ENCODE peak calls at places on chromosomes 16 and 17, in five cellular contexts. K is A549, D is SK-N-SH, X is GM12878, T is HepG2. S is an unnamed sample.

GRCh38 chr16:19291459-19291858 is 5.9 kb downstream of the CLEC19A start:
- DNase-seq in T (no peak), X (no peak), D (no peak), K (no peak), S (no peak)

GRCh38 chr16:79402356-79402755 is 198.2 kb downstream of the MAF start:
- DNase-seq in X (no peak), T (no peak), D (no peak), K (no peak), S (peak)

GRCh38 chr17:79952915-79953314 is 82.8 kb downstream of the TBC1D16 start:
- DNase-seq in K (no peak), X (no peak), D (peak), T (peak), S (no peak)

GRCh38 chr17:5823219-5823618 is 238.9 kb upstream of the NLRP1 start:
- DNase-seq in X (no peak), D (no peak), K (no peak), T (no peak), S (peak)

GRCh38 chr16:66840883-66841282 is 3.3 kb upstream of the CA7 start:
- DNase-seq in X (no peak), D (no peak), K (no peak), T (no peak), S (no peak)

GRCh38 chr17:1898872-1899271 is 69.1 kb downstream of the RPA1 start:
- DNase-seq in X (no peak), K (no peak), D (peak), T (no peak), S (no peak)

GRCh38 chr17:74354123-74354522 is 7.5 kb downstream of the BTBD17 start:
- DNase-seq in X (no peak), D (peak), T (peak), K (peak), S (peak)

GRCh38 chr16:22634913-22635312 is 124.2 kb downstream of the NPIPB5 start:
- DNase-seq in X (no peak), D (no peak), K (no peak), T (no peak), S (no peak)

GRCh38 chr17:78929908-78930775 is 5.0 kb upstream of the TIMP2 start:
- DNase-seq in T (no peak), K (no peak), X (no peak), D (no peak), S (no peak)

GRCh38 chr16:63461248-63461841 is 1425.1 kb upstream of the CDH8 start:
- DNase-seq in D (peak), K (no peak), X (no peak), T (peak), S (no peak)

GRCh38 chr17:6110592-6110991 is 40.4 kb downstream of the WSCD1 start:
- DNase-seq in K (no peak), T (peak), D (no peak), X (peak), S (no peak)

GRCh38 chr16:73743665-73744496 is 552.7 kb upstream of the PSMD7 start:
- DNase-seq in D (peak), K (no peak), X (no peak), T (no peak), S (peak)

GRCh38 chr16:59090501-59090900 is 356.4 kb upstream of the GOT2 start:
- DNase-seq in D (no peak), X (no peak), K (no peak), T (no peak), S (no peak)

GRCh38 chr16:456891-457483 is 31.5 kb downstream of the RAB11FIP3 start:
- DNase-seq in X (no peak), D (peak), K (no peak), T (no peak), S (no peak)

GRCh38 chr17:65530158-65530984 is 31.1 kb downstream of the AXIN2 start:
- DNase-seq in T (no peak), X (no peak), K (no peak), D (no peak), S (no peak)

GRCh38 chr16:49464877-49465504 is 91.4 kb downstream of the C16orf78 start:
- DNase-seq in D (peak), X (no peak), K (no peak), T (no peak), S (peak)

GRCh38 chr17:56886288-56886721 is 27.5 kb downstream of the TRIM25 start:
- DNase-seq in X (no peak), K (no peak), D (no peak), T (peak), S (no peak)

GRCh38 chr17:29760771-29761682 is 138.3 kb upstream of the CORO6 start:
- DNase-seq in K (peak), D (peak), X (peak), T (peak), S (no peak)

GRCh38 chr16:87705780-87706277 is 60.0 kb downstream of the KLHDC4 start:
- DNase-seq in K (no peak), T (peak), X (no peak), D (no peak), S (no peak)

GRCh38 chr16:77584205-77584859 is 138.0 kb upstream of the NUDT7 start:
- DNase-seq in T (peak), D (peak), K (peak), X (no peak), S (peak)

GRCh38 chr17:28272166-28272565 is 46.8 kb upstream of the TMEM97 start:
- DNase-seq in K (no peak), X (no peak), D (no peak), T (no peak), S (no peak)

GRCh38 chr16:20866161-20866772 is 33.9 kb downstream of the DCUN1D3 start:
- DNase-seq in K (peak), T (peak), X (no peak), D (peak), S (peak)

GRCh38 chr16:14378684-14379467 is 251.2 kb downstream of the PARN start:
- DNase-seq in D (no peak), X (no peak), K (no peak), T (no peak), S (no peak)

GRCh38 chr17:50274945-50275221 is 617 bp downstream of the TMEM92 start:
- DNase-seq in X (no peak), D (no peak), T (no peak), K (no peak), S (no peak)

GRCh38 chr16:26857371-26857770 is 209.4 kb upstream of the C16orf82 start:
- DNase-seq in T (no peak), D (no peak), K (no peak), X (no peak), S (no peak)

GRCh38 chr17:54373970-54374369 is 526.7 kb upstream of the TOM1L1 start:
- DNase-seq in D (no peak), X (no peak), K (no peak), T (no peak), S (no peak)

GRCh38 chr16:71669926-71670536 is 44.0 kb downstream of the MARVELD3 start:
- DNase-seq in D (no peak), X (no peak), T (no peak), K (no peak), S (no peak)

GRCh38 chr17:42676424-42677011 is at the start of gene PLEKHH3:
- DNase-seq in K (no peak), D (no peak), T (no peak), X (no peak), S (no peak)
- TF ChIP-seq RFX5 in K (no peak), D (no peak), T (no peak), X (no peak), S (no peak)

GRCh38 chr17:80970044-80970761 is 21.4 kb upstream of the CHMP6 start:
- DNase-seq in D (peak), X (no peak), T (no peak), K (peak), S (peak)
- TF ChIP-seq REST in D (no peak), X (no peak), T (no peak), K (no peak), S (no peak)

DNA sequence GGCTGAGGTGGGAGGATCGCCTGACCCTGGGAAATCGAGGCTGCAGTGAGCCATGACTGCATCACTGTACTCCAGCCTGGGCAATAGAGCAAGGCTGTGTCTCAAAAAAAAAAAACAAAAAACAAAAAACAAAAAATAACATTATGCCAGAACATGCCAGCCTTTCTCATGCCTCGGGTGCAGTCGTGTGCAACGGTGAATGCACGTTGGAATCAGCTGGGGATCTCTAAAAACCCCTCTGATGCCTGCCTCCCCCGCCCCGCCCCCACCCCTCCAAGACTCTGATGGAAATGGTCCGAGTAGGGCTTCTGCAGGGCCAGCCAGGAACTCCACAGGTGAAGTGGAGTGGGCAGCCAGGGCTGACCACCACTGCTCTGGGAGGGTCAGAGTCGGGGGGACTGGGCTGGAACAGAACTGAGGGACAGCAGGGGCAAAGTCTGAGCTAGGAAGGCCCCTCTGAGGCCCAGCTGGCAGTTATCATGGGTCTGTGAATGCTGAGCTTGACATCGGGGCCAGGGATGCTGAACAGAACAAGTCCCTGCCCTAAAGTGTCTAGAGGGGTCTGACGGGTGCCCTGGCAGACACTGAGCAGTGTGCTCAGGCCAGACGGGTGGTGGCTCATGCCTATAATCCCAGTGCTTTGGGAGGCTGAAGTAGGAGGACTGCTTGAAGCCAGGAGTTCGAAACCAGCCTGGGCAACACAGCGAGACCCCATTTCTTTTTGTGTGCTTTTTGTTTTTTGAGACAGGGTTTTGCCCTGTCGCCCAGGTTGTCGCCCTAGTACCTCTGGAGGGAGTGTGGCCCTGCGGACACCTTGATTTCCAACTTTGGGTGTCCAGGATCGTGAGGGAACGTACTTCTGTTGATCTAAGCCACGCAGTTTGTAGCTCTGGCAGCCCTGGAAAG is 193.4 kb upstream of the GSE1 start:
- DNase-seq in T (no peak), X (no peak), D (no peak), K (no peak), S (no peak)
- H3K4me3 ChIP-seq in T (no peak), X (no peak), D (no peak), K (no peak), S (no peak)

GRCh38 chr17:33779399-33779697 is 475.7 kb upstream of the CCL2 start:
- DNase-seq in K (no peak), T (no peak), D (no peak), X (no peak), S (no peak)

GRCh38 chr17:33776903-33777302 is 478.2 kb upstream of the CCL2 start:
- DNase-seq in K (no peak), D (no peak), X (no peak), T (no peak), S (no peak)

GRCh38 chr17:33778505-33779398 is 476.3 kb upstream of the CCL2 start:
- DNase-seq in D (peak), T (peak), X (peak), K (peak), S (peak)

GRCh38 chr17:33777674-33778073 is 477.4 kb upstream of the CCL2 start:
- DNase-seq in T (no peak), D (no peak), K (no peak), X (no peak), S (no peak)
- TF ChIP-seq RFX5 in T (no peak), D (no peak), K (no peak), X (no peak), S (no peak)

DNA sequence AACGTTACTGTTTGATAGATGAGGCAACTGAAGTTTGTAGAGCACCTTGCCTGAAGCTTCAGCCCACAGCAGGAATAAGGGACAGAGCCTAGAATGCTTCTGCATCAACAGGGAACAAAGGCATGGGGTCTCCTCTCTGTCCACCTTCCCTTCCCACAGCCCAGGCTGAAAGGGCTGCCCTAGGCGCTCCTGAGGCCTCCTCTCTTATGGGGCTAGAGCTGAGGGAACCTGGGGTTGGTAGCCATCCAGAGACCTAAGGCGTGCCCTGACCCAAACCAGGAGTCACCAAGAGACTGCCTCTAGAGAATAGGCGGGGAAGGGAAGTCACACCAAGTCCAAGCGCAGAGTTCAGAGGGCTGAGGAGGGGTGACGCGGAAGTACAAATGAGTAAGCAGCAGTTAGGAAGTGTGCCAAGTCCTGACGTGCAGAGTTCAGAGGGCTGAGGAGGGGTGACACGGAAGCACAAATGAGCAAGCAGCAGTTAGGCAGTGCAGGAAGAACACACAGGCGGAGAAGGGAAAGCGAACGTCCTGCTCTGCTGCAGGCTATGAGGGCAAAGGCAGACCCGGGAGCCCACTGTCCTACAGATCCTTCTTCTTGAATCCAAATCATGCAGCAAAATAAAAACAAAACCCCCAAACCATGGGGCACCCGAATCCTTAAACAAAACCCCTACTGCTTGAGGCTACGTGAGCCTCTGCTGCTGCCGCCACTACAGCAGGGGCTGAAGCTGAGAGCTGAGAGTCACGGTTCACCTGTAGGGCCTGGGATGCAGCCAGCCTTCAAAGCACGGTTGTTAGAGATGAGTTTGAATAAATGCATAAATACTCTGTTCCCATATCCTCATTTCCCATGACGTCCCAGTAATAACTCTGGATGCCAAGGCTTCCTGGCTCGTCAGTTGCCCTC is 2.7 kb upstream of the SPG7 start:
- DNase-seq in T (peak), D (no peak), X (peak), K (peak), S (peak)
- TF ChIP-seq REST in T (peak), D (no peak), X (no peak), K (no peak), S (peak)

DNA sequence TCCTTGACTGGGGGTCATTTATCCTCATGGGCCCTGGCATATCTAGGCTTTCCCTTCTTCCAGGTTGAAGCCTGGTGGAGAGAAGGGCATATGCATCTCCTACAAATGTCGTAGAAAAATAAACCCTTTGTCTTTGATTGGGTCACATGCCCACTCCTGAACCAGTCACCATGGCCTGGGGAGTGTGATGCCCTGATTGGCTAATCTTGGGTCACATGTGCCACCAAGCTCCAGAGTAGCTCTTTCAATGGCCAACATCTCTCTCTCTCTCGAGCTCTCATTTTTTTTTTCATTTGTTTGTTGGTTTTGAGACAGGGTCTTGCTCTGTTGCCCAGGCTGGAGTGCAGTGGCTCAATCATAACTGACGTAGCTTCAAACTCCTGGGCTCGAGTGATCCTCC is 5.6 kb upstream of the XPO6 start:
- DNase-seq in X (no peak), T (no peak), K (no peak), D (no peak), S (no peak)
- H3K4me3 ChIP-seq in X (no peak), T (no peak), K (no peak), D (no peak), S (no peak)

GRCh38 chr17:223723-224471 is 42.4 kb upstream of the DOC2B start:
- DNase-seq in D (no peak), X (no peak), K (no peak), T (no peak), S (no peak)
- TF ChIP-seq RFX5 in D (no peak), X (no peak), K (no peak), T (no peak), S (no peak)

S was measured in K562.